ENCODE peak calls at places on chromosomes 13 and 19, in six cellular contexts. M, R, H, X, V and T are unnamed samples. For H3K9me3, the result is how much of the 10 kb centered on the place peaks cover.

GRCh38 chr19:54420068-54420382 is 4.8 kb downstream of the TTYH1 start:
- DNase-seq in M (no peak), R (no peak), H (no peak), X (no peak), V (no peak), T (no peak)

GRCh38 chr13:20230913-20231838 is 943 bp downstream of the GJB6 start:
- DNase-seq in M (no peak), R (no peak), H (peak), X (no peak), V (no peak), T (no peak)

GRCh38 chr19:17281391-17282304 is at the start of gene ANKLE1:
- DNase-seq in M (no peak), R (no peak), H (peak), X (no peak), V (peak), T (no peak)

GRCh38 chr19:44624840-44625354 is 11.5 kb downstream of the IGSF23 start:
- DNase-seq in M (no peak), R (no peak), H (no peak), X (no peak), V (no peak), T (no peak)

GRCh38 chr13:109146912-109147624 is 517.7 kb downstream of the MYO16 start:
- DNase-seq in M (no peak), R (peak), H (no peak), X (no peak), V (no peak), T (no peak)

GRCh38 chr13:42867232-42867631 is 85.8 kb downstream of the FAM216B start:
- DNase-seq in M (no peak), R (no peak), H (no peak), X (no peak), V (no peak), T (no peak)

GRCh38 chr19:55697698-55698097 is 22.7 kb downstream of the EPN1 start:
- DNase-seq in M (no peak), R (no peak), H (no peak), X (no peak), V (no peak), T (no peak)

GRCh38 chr19:40650749-40651305 is 39.6 kb downstream of the NUMBL start:
- DNase-seq in M (no peak), R (peak), H (no peak), X (no peak), V (no peak), T (peak)

GRCh38 chr19:30668521-30669155 is 296.5 kb downstream of the ZNF536 start:
- DNase-seq in M (no peak), R (no peak), H (peak), X (no peak), V (no peak), T (no peak)

GRCh38 chr19:49553451-49554271 is 25.9 kb downstream of the RCN3 start:
- DNase-seq in M (no peak), R (peak), H (no peak), X (peak), V (peak), T (no peak)

GRCh38 chr19:18659281-18660050 is 22.6 kb downstream of the KLHL26 start:
- DNase-seq in M (no peak), R (no peak), H (peak), X (no peak), V (no peak), T (peak)

GRCh38 chr19:38728752-38729541 is 15.3 kb downstream of the CAPN12 start:
- DNase-seq in M (peak), R (no peak), H (peak), X (no peak), V (no peak), T (no peak)

GRCh38 chr13:34162545-34162936 is 344.6 kb downstream of the RFC3 start:
- DNase-seq in M (no peak), R (peak), H (no peak), X (no peak), V (no peak), T (no peak)

GRCh38 chr19:2969104-2969504 is 8.3 kb upstream of the TLE6 start:
- DNase-seq in M (no peak), R (no peak), H (no peak), X (peak), V (peak), T (peak)

GRCh38 chr19:29499921-29500590 is 25.7 kb upstream of the VSTM2B start:
- DNase-seq in M (no peak), R (no peak), H (peak), X (no peak), V (no peak), T (no peak)

GRCh38 chr13:113654591-113655357 is 3.2 kb downstream of the ATP4B start:
- DNase-seq in M (peak), R (no peak), H (peak), X (no peak), V (peak), T (peak)

GRCh38 chr19:1649706-1650626 is 2.4 kb downstream of the TCF3 start:
- DNase-seq in M (no peak), R (no peak), H (peak), X (no peak), V (no peak), T (no peak)

GRCh38 chr13:51841732-51842131 is 3.2 kb downstream of the TMEM272 start:
- DNase-seq in M (no peak), R (no peak), H (no peak), X (no peak), V (no peak), T (no peak)

GRCh38 chr13:42539670-42540069 is 34.3 kb upstream of the TNFSF11 start:
- DNase-seq in M (no peak), R (no peak), H (no peak), X (no peak), V (no peak), T (no peak)

GRCh38 chr13:23828866-23829265 is 60.3 kb downstream of the MIPEP start:
- DNase-seq in M (no peak), R (peak), H (no peak), X (no peak), V (no peak), T (no peak)

DNA sequence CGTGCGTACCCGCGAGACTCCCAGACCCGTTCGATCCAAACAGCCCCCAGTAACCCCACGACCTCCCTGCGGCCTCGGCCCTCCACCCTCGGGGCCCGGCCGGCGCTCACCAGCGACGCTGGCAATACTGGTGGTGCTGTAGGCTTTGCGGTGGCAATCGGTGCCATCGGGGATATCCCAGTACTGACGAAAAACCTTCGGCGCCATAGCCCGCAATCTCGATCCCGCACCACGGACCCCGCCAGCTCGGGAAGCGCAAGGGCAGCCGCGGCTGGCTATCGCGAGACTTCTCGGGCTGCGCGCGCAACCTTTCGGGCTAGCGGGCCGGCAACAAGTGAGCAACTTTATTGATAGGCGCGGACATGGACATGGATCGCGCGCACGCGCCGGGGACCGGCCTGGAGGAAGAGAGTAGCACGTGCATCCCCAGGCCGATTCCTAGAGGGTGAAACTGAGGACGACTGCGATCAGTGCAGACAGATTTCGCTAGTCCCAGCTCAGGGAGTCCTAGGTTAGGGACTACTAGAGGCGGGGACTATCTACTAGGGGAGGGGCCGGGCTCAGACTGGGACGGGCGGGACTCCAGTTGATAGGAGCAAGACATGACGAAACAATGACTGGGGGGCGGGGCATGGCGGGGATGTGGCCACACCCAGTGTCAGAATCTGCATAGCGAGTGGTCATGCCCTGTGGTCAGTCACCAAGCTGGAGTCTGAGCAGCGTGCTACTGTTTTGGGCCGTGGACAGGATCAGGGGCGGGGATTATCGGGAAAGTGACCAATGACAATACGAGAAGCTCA is at the start of gene NDUFA11:
- DNase-seq in M (peak), R (peak), H (peak), X (peak), V (peak), T (peak)
- TF ChIP-seq CTCF in M (no peak), R (no peak), H (no peak), X (no peak), V (no peak), T (no peak)

GRCh38 chr13:99303863-99304521 is 3.2 kb downstream of the GPR183 start:
- DNase-seq in M (peak), R (no peak), H (peak), X (no peak), V (peak), T (no peak)
- H3K27ac ChIP-seq in M (no peak), R (no peak), H (peak), X (peak), V (peak), T (no peak)

DNA sequence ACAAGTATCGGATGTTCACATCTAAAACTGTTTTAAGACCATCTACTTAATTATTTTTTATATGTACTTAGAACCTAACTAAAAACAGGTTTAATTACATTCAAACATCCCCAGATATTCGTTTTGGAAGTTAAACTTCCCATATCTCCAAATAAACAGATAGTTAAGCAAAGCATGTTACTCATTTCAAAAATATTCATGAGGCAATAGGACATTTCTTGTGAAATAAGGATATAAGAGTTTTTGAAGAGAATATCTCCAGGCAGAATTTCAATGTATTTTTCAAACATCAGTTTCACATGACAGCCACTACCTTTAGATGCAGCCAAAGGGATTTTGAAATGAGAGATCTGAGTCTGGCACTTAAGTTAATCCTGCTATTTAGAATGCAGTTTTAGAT is 697.5 kb downstream of the SLITRK1 start:
- DNase-seq in M (no peak), R (peak), H (no peak), X (no peak), V (no peak), T (no peak)
- H3K9me3 ChIP-seq in M (under half), R (under half), H (under half), X (under half), V (under half), T (under half)

DNA sequence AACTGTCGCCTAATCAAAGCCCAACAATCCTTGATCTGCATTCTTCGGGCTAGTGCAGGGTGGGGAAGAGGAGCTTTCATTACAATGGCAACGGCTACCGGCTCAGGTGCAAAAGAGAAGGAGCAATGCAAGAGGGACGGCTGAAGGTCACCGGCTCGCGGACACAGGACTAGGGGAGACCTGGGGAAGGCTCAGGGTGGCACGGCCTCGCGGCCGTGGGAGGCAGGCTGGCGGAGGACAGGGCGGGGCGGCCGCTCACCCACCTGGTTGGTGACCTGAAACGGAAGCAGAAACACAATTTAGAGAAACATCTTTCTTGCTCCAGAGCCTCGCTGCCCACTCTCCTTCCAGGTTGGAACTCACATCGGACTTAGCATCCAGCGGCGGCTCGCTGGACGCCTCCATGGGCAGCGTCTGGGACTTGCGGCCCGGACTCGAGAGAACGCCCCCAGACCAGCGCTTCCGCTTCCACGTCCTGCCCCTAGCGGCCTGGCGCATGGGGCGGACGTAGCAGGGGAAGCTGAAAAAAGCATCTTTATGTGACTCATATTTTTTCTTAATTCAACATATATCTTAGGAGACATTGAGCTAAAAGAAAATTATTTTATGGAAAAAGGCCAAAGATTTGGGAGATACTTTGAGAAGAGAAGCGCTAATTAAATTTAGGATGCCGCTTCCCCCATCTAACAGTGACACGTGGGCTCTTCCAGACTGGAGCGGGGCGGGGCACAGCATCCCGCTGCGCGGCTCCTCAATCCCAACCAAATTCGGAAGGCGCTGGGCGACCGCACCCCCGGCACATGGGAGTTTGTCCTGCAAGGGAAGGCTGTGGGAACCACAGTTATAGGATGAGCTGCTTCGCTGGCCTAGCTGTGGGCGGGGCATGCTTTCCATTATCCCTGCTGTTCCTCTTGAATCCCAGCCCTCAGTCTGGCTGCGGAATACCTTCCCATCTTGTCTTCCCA is at the start of gene COMMD6:
- DNase-seq in M (peak), R (peak), H (peak), X (peak), V (peak), T (peak)
- TF ChIP-seq CTCF in M (peak), R (no peak), H (peak), X (peak), V (peak), T (peak)

GRCh38 chr19:16075430-16076153 is 703 bp upstream of the TPM4 start:
- DNase-seq in M (peak), R (no peak), H (no peak), X (no peak), V (peak), T (no peak)

GRCh38 chr19:16076958-16077611 is 790 bp downstream of the TPM4 start:
- DNase-seq in M (peak), R (no peak), H (peak), X (peak), V (peak), T (peak)

GRCh38 chr19:16078311-16078758 is 2.0 kb downstream of the TPM4 start:
- DNase-seq in M (peak), R (peak), H (no peak), X (no peak), V (peak), T (no peak)

GRCh38 chr19:16076154-16076957 is at the start of gene TPM4:
- DNase-seq in M (peak), R (peak), H (peak), X (peak), V (peak), T (peak)

GRCh38 chr19:16078759-16079707 is 2.7 kb downstream of the TPM4 start:
- DNase-seq in M (peak), R (peak), H (no peak), X (peak), V (peak), T (peak)
- H3K27ac ChIP-seq in M (peak), R (peak), H (peak), X (peak), V (peak), T (peak)